ENCODE peak calls at places on chromosomes 13 and 19, in ten cellular contexts. One of them, this sample, is unnamed.

GRCh38 chr13:112438515-112438914 is 62.4 kb downstream of the SPACA7 start:
- DNase-seq in A673: no peak
- DNase-seq in AG10803: no peak
- DNase-seq in heart right ventricle: no peak
- DNase-seq in lower leg skin: no peak
- DNase-seq in kidney epithelial cell: no peak
- DNase-seq in IMR-90: no peak
- DNase-seq in pancreas: no peak
- DNase-seq in PC-3: no peak
- DNase-seq in dorsolateral prefrontal cortex: no peak
- DNase-seq in this sample: no peak

GRCh38 chr19:29155683-29156082 is 57.3 kb downstream of the UQCRFS1 start:
- DNase-seq in A673: no peak
- DNase-seq in AG10803: no peak
- DNase-seq in heart right ventricle: no peak
- DNase-seq in lower leg skin: no peak
- DNase-seq in kidney epithelial cell: no peak
- DNase-seq in IMR-90: no peak
- DNase-seq in pancreas: no peak
- DNase-seq in PC-3: no peak
- DNase-seq in dorsolateral prefrontal cortex: no peak
- DNase-seq in this sample: no peak

GRCh38 chr19:34274827-34275625 is 20.7 kb downstream of the GARRE1 start:
- DNase-seq in A673: peak; percentile 86
- DNase-seq in AG10803: peak; percentile 98
- DNase-seq in heart right ventricle: no peak
- DNase-seq in lower leg skin: no peak
- DNase-seq in kidney epithelial cell: no peak
- DNase-seq in IMR-90: peak; percentile 96
- DNase-seq in pancreas: no peak
- DNase-seq in PC-3: peak; percentile 46
- DNase-seq in dorsolateral prefrontal cortex: no peak
- DNase-seq in this sample: peak; percentile 91

GRCh38 chr19:55070755-55071502 is 4.7 kb upstream of the EPS8L1 start:
- DNase-seq in A673: no peak
- DNase-seq in AG10803: peak; percentile 37
- DNase-seq in heart right ventricle: no peak
- DNase-seq in lower leg skin: no peak
- DNase-seq in kidney epithelial cell: no peak
- DNase-seq in IMR-90: peak; percentile 58
- DNase-seq in pancreas: peak; percentile 31
- DNase-seq in PC-3: peak; percentile 99
- DNase-seq in dorsolateral prefrontal cortex: no peak
- DNase-seq in this sample: no peak

GRCh38 chr13:98083507-98083906 is 59.4 kb upstream of the FARP1 start:
- DNase-seq in A673: peak; percentile 80
- DNase-seq in AG10803: peak; percentile 96
- DNase-seq in heart right ventricle: no peak
- DNase-seq in lower leg skin: no peak
- DNase-seq in kidney epithelial cell: peak; percentile 75
- DNase-seq in IMR-90: peak; percentile 98
- DNase-seq in pancreas: no peak
- DNase-seq in PC-3: peak; percentile 41
- DNase-seq in dorsolateral prefrontal cortex: no peak
- DNase-seq in this sample: peak; percentile 91

GRCh38 chr13:51913421-51914136 is 51.8 kb downstream of the CCDC70 start:
- DNase-seq in A673: no peak
- DNase-seq in AG10803: no peak
- DNase-seq in heart right ventricle: no peak
- DNase-seq in lower leg skin: peak; percentile 59
- DNase-seq in kidney epithelial cell: no peak
- DNase-seq in IMR-90: no peak
- DNase-seq in pancreas: no peak
- DNase-seq in PC-3: no peak
- DNase-seq in dorsolateral prefrontal cortex: no peak
- DNase-seq in this sample: no peak

GRCh38 chr13:44816701-44817684 is 172.3 kb downstream of the NUFIP1 start:
- DNase-seq in A673: peak; percentile 13
- DNase-seq in AG10803: peak; percentile 48
- DNase-seq in heart right ventricle: no peak
- DNase-seq in lower leg skin: no peak
- DNase-seq in kidney epithelial cell: no peak
- DNase-seq in IMR-90: peak; percentile 49
- DNase-seq in pancreas: no peak
- DNase-seq in PC-3: peak; percentile 82
- DNase-seq in dorsolateral prefrontal cortex: no peak
- DNase-seq in this sample: no peak

GRCh38 chr13:57858376-57858775 is 226.8 kb downstream of the PCDH17 start:
- DNase-seq in A673: no peak
- DNase-seq in AG10803: no peak
- DNase-seq in heart right ventricle: no peak
- DNase-seq in lower leg skin: no peak
- DNase-seq in kidney epithelial cell: no peak
- DNase-seq in IMR-90: no peak
- DNase-seq in pancreas: no peak
- DNase-seq in PC-3: no peak
- DNase-seq in dorsolateral prefrontal cortex: no peak
- DNase-seq in this sample: no peak

GRCh38 chr19:13797870-13798269 is 2.6 kb downstream of the ZSWIM4 start:
- DNase-seq in A673: no peak
- DNase-seq in AG10803: peak; percentile 85
- DNase-seq in heart right ventricle: no peak
- DNase-seq in lower leg skin: no peak
- DNase-seq in kidney epithelial cell: no peak
- DNase-seq in IMR-90: peak; percentile 71
- DNase-seq in pancreas: no peak
- DNase-seq in PC-3: peak; percentile 89
- DNase-seq in dorsolateral prefrontal cortex: no peak
- DNase-seq in this sample: peak; percentile 70

GRCh38 chr13:26656919-26657318 is 99.4 kb downstream of the WASF3 start:
- DNase-seq in A673: peak; percentile 22
- DNase-seq in AG10803: peak; percentile 20
- DNase-seq in heart right ventricle: no peak
- DNase-seq in lower leg skin: no peak
- DNase-seq in kidney epithelial cell: no peak
- DNase-seq in IMR-90: peak; percentile 82
- DNase-seq in pancreas: no peak
- DNase-seq in PC-3: peak; percentile 41
- DNase-seq in dorsolateral prefrontal cortex: no peak
- DNase-seq in this sample: peak; percentile 13

GRCh38 chr13:79637086-79637763 is 156.3 kb downstream of the NDFIP2 start:
- DNase-seq in A673: peak; percentile 4
- DNase-seq in AG10803: no peak
- DNase-seq in heart right ventricle: peak; percentile 74
- DNase-seq in lower leg skin: no peak
- DNase-seq in kidney epithelial cell: no peak
- DNase-seq in IMR-90: no peak
- DNase-seq in pancreas: peak; percentile 16
- DNase-seq in PC-3: no peak
- DNase-seq in dorsolateral prefrontal cortex: no peak
- DNase-seq in this sample: no peak

GRCh38 chr13:79811170-79811569 is 330.2 kb downstream of the NDFIP2 start:
- DNase-seq in A673: no peak
- DNase-seq in AG10803: no peak
- DNase-seq in heart right ventricle: no peak
- DNase-seq in lower leg skin: no peak
- DNase-seq in kidney epithelial cell: no peak
- DNase-seq in IMR-90: no peak
- DNase-seq in pancreas: no peak
- DNase-seq in PC-3: no peak
- DNase-seq in dorsolateral prefrontal cortex: no peak
- DNase-seq in this sample: no peak

GRCh38 chr13:108297114-108297513 is 27.6 kb downstream of the TNFSF13B start:
- DNase-seq in A673: no peak
- DNase-seq in AG10803: no peak
- DNase-seq in heart right ventricle: no peak
- DNase-seq in lower leg skin: no peak
- DNase-seq in kidney epithelial cell: no peak
- DNase-seq in IMR-90: no peak
- DNase-seq in pancreas: no peak
- DNase-seq in PC-3: no peak
- DNase-seq in dorsolateral prefrontal cortex: no peak
- DNase-seq in this sample: no peak
- H3K4me3 ChIP-seq in A673: no peak overlapping the region
- H3K4me3 ChIP-seq in AG10803: no peak overlapping the region
- H3K4me3 ChIP-seq in heart right ventricle: no peak overlapping the region
- H3K4me3 ChIP-seq in lower leg skin: no peak overlapping the region
- H3K4me3 ChIP-seq in kidney epithelial cell: no peak overlapping the region
- H3K4me3 ChIP-seq in IMR-90: no peak overlapping the region
- H3K4me3 ChIP-seq in pancreas: no peak overlapping the region
- H3K4me3 ChIP-seq in PC-3: no peak overlapping the region
- H3K4me3 ChIP-seq in dorsolateral prefrontal cortex: no peak overlapping the region
- H3K4me3 ChIP-seq in this sample: no peak overlapping the region

DNA sequence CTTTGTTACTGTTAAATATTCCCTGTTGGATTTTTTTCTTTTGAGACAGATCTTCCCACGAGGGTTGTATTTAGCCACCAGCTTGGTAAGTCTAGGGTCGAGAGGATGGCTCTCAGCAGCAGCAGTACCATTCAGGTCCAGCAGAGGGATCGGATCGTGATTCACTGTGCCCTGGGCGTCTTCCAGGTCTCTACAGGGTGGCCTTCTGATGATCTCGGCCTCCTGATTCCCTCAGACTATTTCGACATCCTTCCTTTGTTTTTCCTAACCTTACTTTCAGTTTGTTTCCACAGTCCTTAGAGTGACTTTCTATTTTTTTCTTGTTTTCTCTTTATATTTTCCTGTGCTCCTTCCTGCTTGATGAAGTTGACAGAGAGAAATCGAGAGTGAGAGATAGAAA is 1436.9 kb downstream of the UQCRFS1 start:
- DNase-seq in A673: peak; percentile 53
- DNase-seq in AG10803: peak; percentile 40
- DNase-seq in heart right ventricle: no peak
- DNase-seq in lower leg skin: no peak
- DNase-seq in kidney epithelial cell: no peak
- DNase-seq in IMR-90: peak; percentile 31
- DNase-seq in pancreas: no peak
- DNase-seq in PC-3: peak; percentile 25
- DNase-seq in dorsolateral prefrontal cortex: no peak
- DNase-seq in this sample: no peak
- TF ChIP-seq CTCF in A673: no peak
- TF ChIP-seq CTCF in AG10803: peak; percentile 33
- TF ChIP-seq CTCF in heart right ventricle: peak; percentile 4
- TF ChIP-seq CTCF in lower leg skin: no peak
- TF ChIP-seq CTCF in kidney epithelial cell: peak; percentile 25
- TF ChIP-seq CTCF in IMR-90: no peak
- TF ChIP-seq CTCF in pancreas: no peak
- TF ChIP-seq CTCF in PC-3: no peak
- TF ChIP-seq CTCF in dorsolateral prefrontal cortex: no peak
- TF ChIP-seq CTCF in this sample: peak; percentile 31

DNA sequence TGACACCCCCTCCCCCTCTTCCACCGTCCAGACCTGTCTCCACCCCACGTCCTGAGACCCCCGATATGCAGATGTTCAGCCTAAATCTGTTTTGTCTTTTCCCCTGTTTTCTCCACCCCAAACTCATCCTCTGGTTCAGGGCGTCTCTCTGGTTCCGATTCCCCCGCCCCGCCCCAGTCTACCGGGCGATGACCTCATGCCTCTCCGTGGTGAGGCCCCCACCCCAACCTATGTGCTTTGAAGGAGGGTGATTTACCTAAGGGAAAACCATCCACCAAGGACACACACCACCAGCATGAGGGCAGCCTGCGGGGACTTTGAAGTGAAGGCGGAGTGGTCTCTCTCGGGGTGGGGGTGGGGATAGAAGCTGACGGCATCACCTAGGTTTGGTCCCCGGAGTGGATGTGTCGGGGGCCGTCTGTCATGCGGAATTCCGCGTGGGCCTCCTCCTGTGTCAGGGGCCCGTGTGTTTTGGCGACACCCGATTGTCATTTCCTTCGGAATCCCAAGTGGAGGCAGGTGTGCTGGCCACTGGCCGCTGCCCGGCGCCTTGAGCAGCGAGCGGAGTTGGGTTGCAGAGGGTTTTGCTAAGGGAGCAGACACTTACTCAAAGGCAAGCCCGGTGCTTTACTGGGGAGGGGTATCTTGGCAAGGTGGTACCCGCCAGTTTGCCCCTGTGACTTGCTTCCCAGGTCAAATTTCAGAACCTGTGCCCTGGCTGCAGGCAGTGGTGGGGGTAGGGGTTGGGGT is 1.4 kb downstream of the FZR1 start:
- DNase-seq in A673: no peak
- DNase-seq in AG10803: no peak
- DNase-seq in heart right ventricle: no peak
- DNase-seq in lower leg skin: peak; percentile 88
- DNase-seq in kidney epithelial cell: no peak
- DNase-seq in IMR-90: no peak
- DNase-seq in pancreas: peak; percentile 48
- DNase-seq in PC-3: peak; percentile 6
- DNase-seq in dorsolateral prefrontal cortex: no peak
- DNase-seq in this sample: no peak
- H3K4me3 ChIP-seq in A673: peak overlapping the region; percentile 99
- H3K4me3 ChIP-seq in AG10803: peak overlapping the region; percentile 81
- H3K4me3 ChIP-seq in heart right ventricle: peak overlapping the region; percentile 87
- H3K4me3 ChIP-seq in lower leg skin: no peak overlapping the region
- H3K4me3 ChIP-seq in kidney epithelial cell: peak overlapping the region; percentile 90
- H3K4me3 ChIP-seq in IMR-90: peak overlapping the region; percentile 65
- H3K4me3 ChIP-seq in pancreas: peak overlapping the region; percentile 96
- H3K4me3 ChIP-seq in PC-3: peak overlapping the region; percentile 91
- H3K4me3 ChIP-seq in dorsolateral prefrontal cortex: peak overlapping the region; percentile 82
- H3K4me3 ChIP-seq in this sample: peak overlapping the region; percentile 83

GRCh38 chr19:4660181-4660791 is 9.9 kb downstream of the MYDGF start:
- DNase-seq in A673: no peak
- DNase-seq in AG10803: no peak
- DNase-seq in heart right ventricle: no peak
- DNase-seq in lower leg skin: no peak
- DNase-seq in kidney epithelial cell: no peak
- DNase-seq in IMR-90: no peak
- DNase-seq in pancreas: no peak
- DNase-seq in PC-3: peak; percentile 64
- DNase-seq in dorsolateral prefrontal cortex: no peak
- DNase-seq in this sample: no peak
- TF ChIP-seq CTCF in A673: peak; percentile 46
- TF ChIP-seq CTCF in AG10803: peak; percentile 10
- TF ChIP-seq CTCF in heart right ventricle: peak; percentile 40
- TF ChIP-seq CTCF in lower leg skin: no peak
- TF ChIP-seq CTCF in kidney epithelial cell: peak; percentile 23
- TF ChIP-seq CTCF in IMR-90: no peak
- TF ChIP-seq CTCF in pancreas: no peak
- TF ChIP-seq CTCF in PC-3: peak; percentile 71
- TF ChIP-seq CTCF in dorsolateral prefrontal cortex: no peak
- TF ChIP-seq CTCF in this sample: peak; percentile 10

GRCh38 chr19:45528744-45529453 is 21.6 kb downstream of the VASP start:
- DNase-seq in A673: peak; percentile 75
- DNase-seq in AG10803: no peak
- DNase-seq in heart right ventricle: no peak
- DNase-seq in lower leg skin: no peak
- DNase-seq in kidney epithelial cell: no peak
- DNase-seq in IMR-90: no peak
- DNase-seq in pancreas: peak; percentile 76
- DNase-seq in PC-3: peak; percentile 86
- DNase-seq in dorsolateral prefrontal cortex: no peak
- DNase-seq in this sample: no peak
- H3K4me3 ChIP-seq in A673: peak overlapping the region; percentile 52
- H3K4me3 ChIP-seq in AG10803: no peak overlapping the region
- H3K4me3 ChIP-seq in heart right ventricle: no peak overlapping the region
- H3K4me3 ChIP-seq in lower leg skin: no peak overlapping the region
- H3K4me3 ChIP-seq in kidney epithelial cell: peak overlapping the region; percentile 37
- H3K4me3 ChIP-seq in IMR-90: no peak overlapping the region
- H3K4me3 ChIP-seq in pancreas: peak overlapping the region; percentile 58
- H3K4me3 ChIP-seq in PC-3: peak overlapping the region; percentile 75
- H3K4me3 ChIP-seq in dorsolateral prefrontal cortex: peak overlapping the region; percentile 58
- H3K4me3 ChIP-seq in this sample: no peak overlapping the region

This sample was measured in AG09309.